ENCODE peak calls at places on chromosomes 11 and 22, in nine cellular contexts. W is heart left ventricle, Y is transverse colon, O is IMR-90, U is erythroblast, Q is right lobe of liver, T is HCT116, A is GM12891, P is tibial nerve. M is an unnamed sample.

GRCh38 chr11:5611627-5612026 is 13.2 kb upstream of the TRIM34 start:
- DNase-seq in Y (no peak), T (peak), P (no peak), O (no peak), Q (no peak), U (no peak), A (no peak), W (no peak), M (no peak)

GRCh38 chr11:85768473-85769146 is 42.3 kb downstream of the SYTL2 start:
- DNase-seq in Q (no peak), U (no peak), W (no peak), Y (no peak), A (no peak), O (no peak), T (no peak), P (no peak), M (no peak)

GRCh38 chr11:27473017-27473406 is 422 bp upstream of the LGR4 start:
- DNase-seq in U (no peak), A (no peak), O (no peak), Y (no peak), W (no peak), Q (no peak), P (no peak), T (no peak), M (no peak)

GRCh38 chr11:79173615-79174014 is 267.2 kb downstream of the TENM4 start:
- DNase-seq in Y (no peak), T (no peak), O (peak), W (peak), Q (no peak), A (no peak), P (peak), U (no peak), M (peak)

GRCh38 chr11:72208281-72208680 is 8.3 kb upstream of the FOLR2 start:
- DNase-seq in Y (no peak), U (no peak), Q (no peak), P (no peak), T (no peak), O (no peak), A (no peak), W (no peak), M (no peak)

GRCh38 chr11:104905271-104905670 is 7.0 kb upstream of the CASP12 start:
- DNase-seq in P (no peak), A (no peak), Q (no peak), U (no peak), O (no peak), Y (no peak), W (no peak), T (peak), M (no peak)

GRCh38 chr22:46064966-46065666 is 85.2 kb upstream of the PPARA start:
- DNase-seq in P (peak), Q (no peak), U (no peak), Y (peak), W (peak), A (no peak), T (no peak), O (no peak), M (no peak)

GRCh38 chr11:114243461-114244372 is 52.5 kb upstream of the NNMT start:
- DNase-seq in P (no peak), U (peak), Q (no peak), O (no peak), W (peak), Y (no peak), T (no peak), A (no peak), M (no peak)

GRCh38 chr22:46534177-46534776 is 3.1 kb downstream of the CELSR1 start:
- DNase-seq in O (no peak), U (no peak), P (no peak), A (no peak), Y (no peak), T (no peak), Q (no peak), W (no peak), M (no peak)

GRCh38 chr22:19759994-19760651 is 455 bp upstream of the TBX1 start:
- DNase-seq in Y (no peak), A (no peak), T (no peak), P (no peak), U (no peak), O (no peak), W (no peak), Q (no peak), M (no peak)

GRCh38 chr22:46914481-46914880 is 152.0 kb downstream of the TBC1D22A start:
- DNase-seq in P (no peak), Y (no peak), U (no peak), O (no peak), W (no peak), T (no peak), A (no peak), Q (no peak), M (no peak)

GRCh38 chr11:109695696-109696095 is 273.7 kb downstream of the C11orf87 start:
- DNase-seq in O (peak), Y (no peak), A (no peak), U (no peak), P (no peak), W (no peak), T (no peak), Q (no peak), M (no peak)

GRCh38 chr11:12798609-12799011 is 124.4 kb downstream of the TEAD1 start:
- DNase-seq in W (no peak), Y (no peak), U (no peak), Q (no peak), P (no peak), A (no peak), O (no peak), T (no peak), M (no peak)

GRCh38 chr22:33035276-33035863 is 22.8 kb downstream of the SYN3 start:
- DNase-seq in Q (no peak), T (no peak), P (no peak), O (no peak), A (no peak), U (no peak), Y (no peak), W (no peak), M (no peak)

GRCh38 chr11:74460481-74461154 is 6.7 kb downstream of the KCNE3 start:
- DNase-seq in P (no peak), Q (no peak), U (peak), Y (no peak), T (no peak), O (peak), W (no peak), A (no peak), M (no peak)

GRCh38 chr11:113176561-113176960 is 137.8 kb upstream of the TTC12 start:
- DNase-seq in P (no peak), Y (no peak), W (no peak), O (no peak), T (no peak), U (no peak), Q (no peak), A (no peak), M (no peak)

GRCh38 chr11:112321521-112322172 is 61.0 kb upstream of the PLET1 start:
- DNase-seq in A (no peak), P (no peak), W (peak), U (peak), Q (peak), Y (peak), O (peak), T (peak), M (no peak)

DNA sequence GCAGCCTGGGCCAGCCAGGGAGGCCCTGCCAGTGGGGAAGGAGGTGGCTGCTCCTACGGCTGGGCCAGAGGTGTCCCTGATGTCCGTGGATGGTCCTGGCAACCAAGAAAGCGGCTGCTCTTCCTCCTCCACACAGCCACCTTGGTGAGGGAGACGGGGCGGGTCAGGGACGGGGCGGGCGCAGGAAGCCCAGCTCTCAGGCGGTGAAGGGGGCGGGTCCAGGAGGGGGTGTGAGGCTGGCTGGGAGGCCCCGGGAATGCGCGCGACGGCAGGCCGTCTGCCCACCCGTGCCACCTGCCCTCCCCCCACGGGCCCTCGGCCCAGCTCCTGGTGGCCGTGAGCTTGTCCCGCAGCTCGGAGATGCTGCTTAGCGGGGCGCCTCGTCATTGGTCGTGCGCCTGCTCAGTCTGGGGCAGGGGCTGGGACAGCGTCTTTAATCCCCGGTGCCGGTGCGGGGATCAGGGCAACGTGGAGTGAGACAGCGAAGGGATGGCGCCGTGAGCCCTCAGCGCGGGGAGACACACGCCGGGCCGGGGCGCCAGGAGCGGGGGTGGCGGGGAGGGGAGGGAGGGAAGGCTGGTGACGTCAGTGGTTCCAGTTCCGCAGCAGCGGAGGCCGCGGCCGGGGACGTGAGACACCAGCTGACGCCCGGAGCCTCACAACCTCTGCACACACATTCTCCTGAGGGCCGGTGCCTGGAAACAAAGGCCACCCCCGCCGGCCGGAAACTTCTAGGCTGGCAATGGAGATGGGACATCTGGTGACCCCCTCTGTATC is 6.7 kb upstream of the BRSK2 start:
- DNase-seq in O (peak), U (peak), T (peak), P (peak), Q (peak), W (peak), A (peak), Y (peak), M (peak)
- TF ChIP-seq POLR2A in O (peak), U (no peak), T (peak), P (no peak), Q (no peak), W (no peak), A (no peak), Y (peak), M (peak)

DNA sequence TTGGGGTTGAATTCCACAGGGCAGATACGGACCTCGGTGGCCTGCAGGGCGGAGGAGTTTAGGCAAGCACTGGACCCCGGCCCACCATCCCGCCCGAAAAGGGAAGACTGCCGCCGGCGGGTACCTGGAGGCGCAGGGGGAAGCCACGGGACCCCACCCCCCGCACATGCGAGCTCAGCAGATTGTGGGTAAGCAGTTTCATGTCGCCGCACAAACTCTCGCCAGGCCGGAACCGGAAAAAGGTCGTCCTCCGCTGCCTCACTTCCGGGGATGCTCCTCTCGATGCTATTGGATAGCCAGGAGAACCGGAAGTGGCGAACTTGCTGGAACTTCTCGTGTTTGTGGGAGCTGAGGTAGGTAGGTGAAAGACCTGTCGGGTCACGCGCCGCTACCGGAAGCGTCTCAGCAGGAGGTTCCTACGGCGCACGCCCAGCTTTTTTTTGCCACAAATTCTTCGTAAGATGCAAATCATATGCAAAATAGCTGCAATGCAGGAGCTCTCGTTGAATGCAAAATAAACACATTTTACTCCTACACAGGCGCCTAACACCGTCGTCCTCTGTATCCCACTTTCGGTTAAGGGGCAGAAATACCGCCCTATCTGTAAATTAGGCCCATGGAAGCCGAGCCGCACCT is at the start of gene TRMT112:
- DNase-seq in Q (peak), Y (peak), P (peak), A (peak), W (peak), T (peak), O (peak), U (peak), M (peak)
- TF ChIP-seq POLR2A in Q (peak), Y (peak), P (peak), A (peak), W (peak), T (peak), O (peak), U (peak), M (peak)

GRCh38 chr22:30326704-30327362 is at the start of gene TBC1D10A:
- DNase-seq in Q (peak), U (peak), W (peak), T (peak), O (peak), A (peak), Y (peak), P (peak), M (peak)
- TF ChIP-seq POLR2A in Q (peak), U (peak), W (peak), T (no peak), O (peak), A (peak), Y (peak), P (peak), M (peak)

DNA sequence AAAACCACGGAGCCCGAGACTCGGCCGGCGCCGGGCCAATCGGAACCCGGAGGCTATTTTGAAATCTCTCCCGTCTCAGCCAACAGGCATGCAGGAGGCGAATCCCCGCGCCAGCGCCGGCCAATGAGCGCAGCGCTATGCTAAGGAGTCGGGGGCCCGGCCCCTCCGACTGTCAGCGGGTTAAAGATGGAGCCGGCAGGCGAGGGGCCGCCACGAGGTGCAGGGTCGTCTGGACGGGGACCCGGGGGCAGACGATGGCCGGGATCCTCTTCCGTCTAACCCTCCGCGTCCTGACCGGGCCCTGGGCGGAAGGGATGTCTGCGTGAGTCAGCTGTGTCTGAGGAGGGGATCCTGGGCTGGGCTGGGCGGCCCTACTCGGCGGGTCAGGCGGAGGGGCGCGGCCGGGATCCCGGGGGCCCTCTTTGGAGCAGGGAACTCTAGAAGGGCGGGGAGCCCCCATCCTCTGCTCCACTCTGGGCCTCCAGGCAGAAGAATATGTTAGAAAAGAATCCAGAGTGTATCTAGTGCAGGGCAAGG is 10.0 kb downstream of the SDF2L1 start:
- DNase-seq in Y (peak), A (peak), W (peak), P (peak), O (peak), T (peak), U (peak), Q (peak), M (peak)
- TF ChIP-seq POLR2A in Y (no peak), A (peak), W (no peak), P (no peak), O (peak), T (no peak), U (no peak), Q (no peak), M (peak)

DNA sequence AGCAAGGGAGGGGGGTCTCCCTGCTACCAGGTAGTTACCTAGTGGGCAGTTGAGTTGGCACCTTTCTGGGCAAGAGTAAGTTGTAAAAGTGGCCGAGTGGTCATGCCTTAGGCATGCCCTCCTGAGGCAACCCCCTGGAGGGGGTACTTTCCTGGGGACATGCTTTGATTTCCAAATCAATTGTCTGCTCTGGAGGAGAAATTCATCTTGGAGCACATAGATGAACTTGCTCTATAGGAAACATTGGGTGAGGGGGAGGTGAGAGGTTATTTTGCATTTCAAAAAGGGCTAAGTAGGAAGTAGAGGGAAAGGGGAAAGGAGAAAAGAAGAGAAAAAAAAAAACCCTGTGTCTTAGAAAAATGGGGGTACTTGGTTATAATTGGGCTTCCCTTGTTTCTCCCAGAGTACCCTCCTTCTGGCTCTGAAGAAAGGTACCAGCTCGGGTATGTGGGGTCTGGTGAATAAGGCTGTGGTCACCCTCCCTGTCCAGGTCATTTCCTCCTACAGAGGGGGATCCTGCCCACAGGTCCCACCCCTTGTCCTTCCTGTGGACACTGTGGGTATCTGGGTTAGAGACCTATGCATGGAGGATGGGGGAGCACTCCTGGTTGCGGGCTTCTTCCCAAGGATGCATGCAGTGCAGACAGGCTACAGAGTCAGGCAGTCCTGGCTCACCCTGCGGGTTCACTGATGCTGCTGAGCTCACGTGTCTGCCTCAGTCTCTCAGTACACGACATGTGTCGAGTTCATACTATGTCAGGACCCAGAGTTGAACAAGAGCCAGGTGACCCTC is 193.5 kb downstream of the MYO18B start:
- DNase-seq in O (no peak), P (no peak), U (no peak), T (no peak), Y (no peak), W (no peak), A (no peak), Q (no peak), M (no peak)
- TF ChIP-seq POLR2A in O (no peak), P (no peak), U (no peak), T (no peak), Y (no peak), W (no peak), A (no peak), Q (no peak), M (no peak)